ENCODE peak calls at places on chromosomes 11 and 22, in eight cellular contexts. E, V, S, W, X, K, U and Z are unnamed samples.

GRCh38 chr11:63242089-63242762 is 1.2 kb downstream of the SLC22A25 start:
- DNase-seq in K (no peak), X (no peak), U (no peak), W (no peak), E (no peak), S (no peak), V (no peak), Z (no peak)

GRCh38 chr22:25148149-25148691 is 51.4 kb upstream of the CRYBB3 start:
- DNase-seq in S (no peak), E (no peak), K (no peak), U (no peak), X (peak), W (peak), V (peak), Z (no peak)

GRCh38 chr11:69869311-69869939 is 50.2 kb upstream of the FGF3 start:
- DNase-seq in V (no peak), K (no peak), X (no peak), W (no peak), S (no peak), U (no peak), E (no peak), Z (no peak)

GRCh38 chr11:73396251-73396930 is 20.2 kb downstream of the RELT start:
- DNase-seq in S (no peak), E (no peak), U (no peak), K (no peak), X (no peak), V (no peak), W (no peak), Z (no peak)

GRCh38 chr11:119103793-119104192 is 2.1 kb upstream of the DPAGT1 start:
- DNase-seq in X (no peak), S (no peak), V (no peak), E (no peak), W (peak), U (no peak), K (no peak), Z (no peak)

GRCh38 chr22:47862394-47862793 is 1099.9 kb downstream of the TBC1D22A start:
- DNase-seq in V (no peak), U (no peak), K (no peak), E (no peak), S (no peak), X (no peak), W (no peak), Z (no peak)

GRCh38 chr11:95147364-95147905 is 57.8 kb downstream of the ENDOD1 start:
- DNase-seq in W (peak), S (no peak), E (no peak), U (peak), K (peak), X (no peak), V (peak), Z (peak)

GRCh38 chr22:45259754-45260394 is 19.2 kb upstream of the KIAA0930 start:
- DNase-seq in S (no peak), K (no peak), E (no peak), X (no peak), U (no peak), W (no peak), V (no peak), Z (no peak)

GRCh38 chr22:44144046-44144569 is 36.6 kb upstream of the PARVG start:
- DNase-seq in S (no peak), V (no peak), W (no peak), U (no peak), E (no peak), K (no peak), X (no peak), Z (no peak)

GRCh38 chr11:30635401-30635989 is 49.3 kb upstream of the MPPED2 start:
- DNase-seq in V (no peak), K (no peak), W (peak), U (no peak), E (no peak), X (no peak), S (no peak), Z (peak)